ENCODE peak calls at places on chromosomes 11 and 22, in six cellular contexts. I is IMR-90, H is A549, S is H1, N is GM12878, P is K562. V is an unnamed sample.
A peak's percentile ranks its signal among the peaks of the same experiment; 100 is the strongest.

GRCh38 chr11:33703771-33704170 is 3.1 kb upstream of the C11orf91 start:
- DNase-seq in I (peak; percentile 35), H (peak; percentile 44), S (no peak), N (no peak), P (no peak), V (no peak)

GRCh38 chr11:17020831-17021230 is 6.6 kb upstream of the PLEKHA7 start:
- DNase-seq in I (no peak), H (no peak), S (no peak), N (no peak), P (no peak), V (no peak)

GRCh38 chr11:67303132-67303988 is at the start of gene SSH3:
- DNase-seq in I (peak; percentile 34), H (peak; percentile 74), S (peak; percentile 69), N (no peak), P (no peak), V (peak; percentile 42)

GRCh38 chr11:123690490-123690889 is 36.1 kb upstream of the SCN3B start:
- DNase-seq in I (peak; percentile 63), H (peak; percentile 13), S (no peak), N (no peak), P (no peak), V (no peak)

GRCh38 chr11:11731311-11732083 is 109.7 kb upstream of the GALNT18 start:
- DNase-seq in I (peak; percentile 73), H (peak; percentile 10), S (no peak), N (no peak), P (no peak), V (peak; percentile 68)

GRCh38 chr22:30453731-30454510 is 17.9 kb downstream of the SEC14L3 start:
- DNase-seq in I (no peak), H (peak; percentile 31), S (no peak), N (no peak), P (peak; percentile 44), V (no peak)

GRCh38 chr11:99366476-99366992 is 345.8 kb downstream of the CNTN5 start:
- DNase-seq in I (no peak), H (no peak), S (no peak), N (no peak), P (no peak), V (no peak)

GRCh38 chr11:503179-503981 is 3.7 kb downstream of the RNH1 start:
- DNase-seq in I (peak; percentile 19), H (no peak), S (no peak), N (peak; percentile 38), P (peak; percentile 75), V (no peak)

GRCh38 chr22:44523981-44524759 is 26.1 kb upstream of the RTL6 start:
- DNase-seq in I (peak; percentile 99), H (no peak), S (peak; percentile 27), N (no peak), P (no peak), V (no peak)

GRCh38 chr11:70732493-70733206 is 334.3 kb downstream of the CTTN start:
- DNase-seq in I (no peak), H (no peak), S (no peak), N (no peak), P (no peak), V (peak; percentile 8)

GRCh38 chr11:55701429-55701828 is 39.4 kb downstream of the OR4C6 start:
- DNase-seq in I (no peak), H (no peak), S (no peak), N (no peak), P (no peak), V (no peak)

GRCh38 chr22:46675479-46675878 is 55.3 kb downstream of the GRAMD4 start:
- DNase-seq in I (no peak), H (no peak), S (no peak), N (no peak), P (no peak), V (no peak)

GRCh38 chr11:62430350-62430749 is 11.5 kb downstream of the SCGB1A1 start:
- DNase-seq in I (no peak), H (no peak), S (no peak), N (no peak), P (no peak), V (no peak)

GRCh38 chr11:64165482-64165841 is 451 bp downstream of the MACROD1 start:
- DNase-seq in I (no peak), H (peak; percentile 48), S (no peak), N (no peak), P (peak; percentile 64), V (no peak)

GRCh38 chr11:38323961-38324761 is 1726.1 kb upstream of the RAG2 start:
- DNase-seq in I (no peak), H (no peak), S (no peak), N (no peak), P (peak; percentile 57), V (no peak)

GRCh38 chr11:104000798-104001197 is 35.6 kb upstream of the DDI1 start:
- DNase-seq in I (peak; percentile 67), H (no peak), S (no peak), N (no peak), P (no peak), V (no peak)

GRCh38 chr22:41524283-41524682 is 20.0 kb downstream of the POLR3H start:
- DNase-seq in I (peak; percentile 78), H (no peak), S (no peak), N (no peak), P (no peak), V (no peak)

GRCh38 chr22:44889233-44889878 is 120.4 kb downstream of the PHF21B start:
- DNase-seq in I (no peak), H (no peak), S (no peak), N (no peak), P (peak; percentile 24), V (no peak)

GRCh38 chr22:30089655-30089974 is 9.4 kb downstream of the HORMAD2 start:
- DNase-seq in I (no peak), H (no peak), S (no peak), N (no peak), P (no peak), V (no peak)

GRCh38 chr22:50730941-50731661 is 6.9 kb upstream of the ACR start:
- DNase-seq in I (no peak), H (no peak), S (peak; percentile 54), N (no peak), P (no peak), V (no peak)

GRCh38 chr11:17718510-17718962 is 835 bp upstream of the MYOD1 start:
- DNase-seq in I (no peak), H (no peak), S (no peak), N (no peak), P (no peak), V (no peak)

GRCh38 chr11:44957051-44957515 is 6.4 kb upstream of the TP53I11 start:
- DNase-seq in I (no peak), H (no peak), S (no peak), N (no peak), P (no peak), V (no peak)

GRCh38 chr11:36945384-36945783 is 347.3 kb upstream of the RAG2 start:
- DNase-seq in I (peak; percentile 23), H (peak; percentile 2), S (no peak), N (no peak), P (no peak), V (no peak)

GRCh38 chr11:16981651-16982194 is 32.5 kb downstream of the PLEKHA7 start:
- DNase-seq in I (peak; percentile 14), H (peak; percentile 32), S (no peak), N (no peak), P (no peak), V (peak; percentile 28)

GRCh38 chr11:62401356-62401755 is 17.5 kb upstream of the SCGB1A1 start:
- DNase-seq in I (no peak), H (no peak), S (no peak), N (no peak), P (no peak), V (no peak)

GRCh38 chr11:128447233-128447632 is 140.1 kb downstream of the ETS1 start:
- DNase-seq in I (no peak), H (no peak), S (no peak), N (no peak), P (no peak), V (no peak)

GRCh38 chr11:81005595-81005994 is 1564.8 kb upstream of the TENM4 start:
- DNase-seq in I (peak; percentile 80), H (peak; percentile 38), S (no peak), N (no peak), P (no peak), V (no peak)

GRCh38 chr11:69227271-69227670 is 66.7 kb upstream of the MYEOV start:
- DNase-seq in I (no peak), H (no peak), S (no peak), N (no peak), P (no peak), V (no peak)

GRCh38 chr11:1233351-1234053 is 10.6 kb downstream of the MUC5B start:
- DNase-seq in I (no peak), H (no peak), S (peak; percentile 33), N (no peak), P (no peak), V (no peak)

GRCh38 chr11:34501500-34501899 is 12.1 kb downstream of the ELF5 start:
- DNase-seq in I (peak; percentile 89), H (peak; percentile 46), S (no peak), N (no peak), P (no peak), V (no peak)

GRCh38 chr22:39900306-39901227 is at the start of gene GRAP2:
- DNase-seq in I (no peak), H (no peak), S (no peak), N (peak; percentile 94), P (peak; percentile 69), V (no peak)

GRCh38 chr22:29156507-29156906 is 49.2 kb upstream of the EMID1 start:
- DNase-seq in I (peak; percentile 5), H (no peak), S (peak; percentile 68), N (no peak), P (peak; percentile 58), V (no peak)

GRCh38 chr11:67558084-67558772 is 25.4 kb upstream of the GSTP1 start:
- DNase-seq in I (no peak), H (no peak), S (no peak), N (peak; percentile 61), P (no peak), V (no peak)

DNA sequence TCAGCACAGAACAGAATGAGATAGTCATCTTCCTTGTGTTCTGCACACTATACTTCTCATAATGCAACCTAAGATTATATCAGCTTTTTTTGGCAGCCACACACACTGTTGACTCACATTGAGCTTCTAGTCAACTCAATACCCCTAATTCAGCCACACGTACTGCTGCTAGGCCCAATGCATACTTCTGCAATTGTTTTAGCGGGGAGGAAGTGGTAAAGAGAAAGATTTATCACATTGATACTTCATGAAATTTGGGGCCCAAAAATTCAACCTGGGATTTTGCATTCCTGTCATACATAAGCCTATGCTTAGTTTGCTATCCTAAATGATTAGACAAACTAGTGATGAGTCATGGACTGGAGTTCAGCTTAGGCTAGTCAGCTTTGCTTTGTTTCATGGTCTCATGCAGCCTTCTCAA is 8.6 kb upstream of the UPB1 start:
- DNase-seq in I (peak; percentile 82), H (no peak), S (no peak), N (no peak), P (no peak), V (no peak)
- TF ChIP-seq CEBPB in I (no peak), H (no peak), S (no peak), N (no peak), P (no peak), V (no peak)

GRCh38 chr11:87493516-87493915 is 455.8 kb downstream of the TMEM135 start:
- DNase-seq in I (peak; percentile 55), H (no peak), S (no peak), N (no peak), P (no peak), V (no peak)
- TF ChIP-seq CEBPB in I (no peak), H (no peak), S (peak; percentile 1), N (no peak), P (no peak), V (no peak)

GRCh38 chr11:77120571-77120970 is 7.5 kb upstream of the MYO7A start:
- DNase-seq in I (no peak), H (no peak), S (no peak), N (no peak), P (no peak), V (no peak)
- TF ChIP-seq CEBPB in I (no peak), H (no peak), S (no peak), N (no peak), P (no peak), V (no peak)

GRCh38 chr11:7890417-7891179 is 40.5 kb downstream of the OR10A6 start:
- DNase-seq in I (no peak), H (no peak), S (no peak), N (no peak), P (no peak), V (no peak)
- TF ChIP-seq CEBPB in I (no peak), H (no peak), S (no peak), N (no peak), P (no peak), V (no peak)

V was measured in HCT116.